ENCODE peak calls at places on chromosomes 1 and 21, in five cellular contexts. One of them, this sample, is unnamed.

GRCh38 chr1:201530741-201531521 is 8.0 kb upstream of the NAV1 start:
- DNase-seq in ovary: peak; percentile 83
- DNase-seq in sigmoid colon: peak; percentile 96
- DNase-seq in transverse colon: peak; percentile 78
- DNase-seq in A549: peak; percentile 89
- DNase-seq in this sample: peak; percentile 84

GRCh38 chr1:9894115-9894514 is 16.0 kb downstream of the CTNNBIP1 start:
- DNase-seq in ovary: no peak
- DNase-seq in sigmoid colon: no peak
- DNase-seq in transverse colon: no peak
- DNase-seq in A549: no peak
- DNase-seq in this sample: no peak

GRCh38 chr1:164774819-164775654 is 216.1 kb downstream of the PBX1 start:
- DNase-seq in ovary: no peak
- DNase-seq in sigmoid colon: no peak
- DNase-seq in transverse colon: peak; percentile 41
- DNase-seq in A549: no peak
- DNase-seq in this sample: no peak

GRCh38 chr1:87402192-87403046 is 73.7 kb downstream of the LMO4 start:
- DNase-seq in ovary: no peak
- DNase-seq in sigmoid colon: no peak
- DNase-seq in transverse colon: no peak
- DNase-seq in A549: no peak
- DNase-seq in this sample: peak; percentile 36

GRCh38 chr1:204065174-204065985 is 7.5 kb upstream of the SOX13 start:
- DNase-seq in ovary: peak; percentile 63
- DNase-seq in sigmoid colon: peak; percentile 76
- DNase-seq in transverse colon: peak; percentile 49
- DNase-seq in A549: no peak
- DNase-seq in this sample: no peak

GRCh38 chr1:186605762-186606350 is 74.4 kb downstream of the PTGS2 start:
- DNase-seq in ovary: no peak
- DNase-seq in sigmoid colon: peak; percentile 69
- DNase-seq in transverse colon: peak; percentile 30
- DNase-seq in A549: no peak
- DNase-seq in this sample: peak; percentile 7

GRCh38 chr1:38885092-38885491 is 3.7 kb upstream of the GJA9 start:
- DNase-seq in ovary: no peak
- DNase-seq in sigmoid colon: no peak
- DNase-seq in transverse colon: no peak
- DNase-seq in A549: no peak
- DNase-seq in this sample: no peak

GRCh38 chr1:15151871-15152270 is 1.7 kb upstream of the TMEM51 start:
- DNase-seq in ovary: no peak
- DNase-seq in sigmoid colon: no peak
- DNase-seq in transverse colon: no peak
- DNase-seq in A549: no peak
- DNase-seq in this sample: no peak

GRCh38 chr1:44594871-44595735 is 79.2 kb downstream of the TMEM53 start:
- DNase-seq in ovary: peak; percentile 65
- DNase-seq in sigmoid colon: peak; percentile 82
- DNase-seq in transverse colon: peak; percentile 85
- DNase-seq in A549: peak; percentile 90
- DNase-seq in this sample: peak; percentile 66

GRCh38 chr21:20276954-20277353 is 721.3 kb upstream of the NCAM2 start:
- DNase-seq in ovary: no peak
- DNase-seq in sigmoid colon: no peak
- DNase-seq in transverse colon: no peak
- DNase-seq in A549: no peak
- DNase-seq in this sample: no peak

GRCh38 chr21:29365636-29366305 is 67.0 kb downstream of the BACH1 start:
- DNase-seq in ovary: no peak
- DNase-seq in sigmoid colon: no peak
- DNase-seq in transverse colon: no peak
- DNase-seq in A549: no peak
- DNase-seq in this sample: no peak

GRCh38 chr21:27528697-27529096 is 561.8 kb upstream of the ADAMTS5 start:
- DNase-seq in ovary: no peak
- DNase-seq in sigmoid colon: no peak
- DNase-seq in transverse colon: no peak
- DNase-seq in A549: no peak
- DNase-seq in this sample: no peak

GRCh38 chr1:89259283-89259971 is 13.2 kb downstream of the GBP5 start:
- DNase-seq in ovary: no peak
- DNase-seq in sigmoid colon: no peak
- DNase-seq in transverse colon: peak; percentile 18
- DNase-seq in A549: no peak
- DNase-seq in this sample: no peak

GRCh38 chr21:40054403-40054802 is 187.2 kb downstream of the PCP4 start:
- DNase-seq in ovary: no peak
- DNase-seq in sigmoid colon: peak; percentile 94
- DNase-seq in transverse colon: peak; percentile 68
- DNase-seq in A549: no peak
- DNase-seq in this sample: no peak

GRCh38 chr1:245538671-245539070 is 383.9 kb downstream of the KIF26B start:
- DNase-seq in ovary: no peak
- DNase-seq in sigmoid colon: no peak
- DNase-seq in transverse colon: no peak
- DNase-seq in A549: no peak
- DNase-seq in this sample: no peak

GRCh38 chr1:34441661-34442060 is 265.0 kb downstream of the C1orf94 start:
- DNase-seq in ovary: no peak
- DNase-seq in sigmoid colon: no peak
- DNase-seq in transverse colon: no peak
- DNase-seq in A549: no peak
- DNase-seq in this sample: no peak

GRCh38 chr1:93723101-93723500 is 41.5 kb upstream of the BCAR3 start:
- DNase-seq in ovary: no peak
- DNase-seq in sigmoid colon: no peak
- DNase-seq in transverse colon: no peak
- DNase-seq in A549: no peak
- DNase-seq in this sample: no peak

DNA sequence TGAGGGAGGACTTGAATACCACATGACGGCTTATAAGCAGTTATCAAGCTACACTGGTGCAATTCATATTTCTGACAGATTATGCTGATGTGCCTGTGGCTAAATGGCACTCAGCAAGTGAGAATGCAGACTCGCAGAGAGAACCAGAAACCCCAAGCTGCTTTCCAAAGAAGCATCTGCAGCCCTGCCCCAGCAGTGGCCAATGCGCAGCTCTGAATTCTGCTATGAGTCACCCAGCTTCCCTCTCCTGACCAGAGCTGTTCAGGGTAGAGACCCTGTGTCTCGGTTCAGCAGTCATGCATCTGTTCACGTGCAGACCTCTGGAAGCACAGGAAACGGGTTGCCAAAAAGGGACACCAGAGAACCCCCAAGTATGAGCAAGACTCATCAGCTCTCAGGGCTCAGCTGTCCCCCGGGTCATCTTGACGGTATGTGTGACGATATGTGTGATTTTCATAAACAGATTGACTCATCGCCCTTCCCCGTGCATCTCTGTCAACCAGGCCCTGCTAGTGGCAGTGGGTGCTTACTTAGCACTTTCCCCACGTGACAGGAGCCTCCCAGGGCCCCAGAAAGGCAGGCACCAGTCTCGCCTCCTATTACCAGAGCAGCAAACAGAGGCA is 76.3 kb downstream of the ITPKB start:
- DNase-seq in ovary: peak; percentile 61
- DNase-seq in sigmoid colon: peak; percentile 95
- DNase-seq in transverse colon: peak; percentile 79
- DNase-seq in A549: peak; percentile 54
- DNase-seq in this sample: peak; percentile 71
- TF ChIP-seq EP300 in ovary: peak; percentile 82
- TF ChIP-seq EP300 in sigmoid colon: peak; percentile 97
- TF ChIP-seq EP300 in transverse colon: peak; percentile 81
- TF ChIP-seq EP300 in A549: no peak
- TF ChIP-seq EP300 in this sample: peak; percentile 83

DNA sequence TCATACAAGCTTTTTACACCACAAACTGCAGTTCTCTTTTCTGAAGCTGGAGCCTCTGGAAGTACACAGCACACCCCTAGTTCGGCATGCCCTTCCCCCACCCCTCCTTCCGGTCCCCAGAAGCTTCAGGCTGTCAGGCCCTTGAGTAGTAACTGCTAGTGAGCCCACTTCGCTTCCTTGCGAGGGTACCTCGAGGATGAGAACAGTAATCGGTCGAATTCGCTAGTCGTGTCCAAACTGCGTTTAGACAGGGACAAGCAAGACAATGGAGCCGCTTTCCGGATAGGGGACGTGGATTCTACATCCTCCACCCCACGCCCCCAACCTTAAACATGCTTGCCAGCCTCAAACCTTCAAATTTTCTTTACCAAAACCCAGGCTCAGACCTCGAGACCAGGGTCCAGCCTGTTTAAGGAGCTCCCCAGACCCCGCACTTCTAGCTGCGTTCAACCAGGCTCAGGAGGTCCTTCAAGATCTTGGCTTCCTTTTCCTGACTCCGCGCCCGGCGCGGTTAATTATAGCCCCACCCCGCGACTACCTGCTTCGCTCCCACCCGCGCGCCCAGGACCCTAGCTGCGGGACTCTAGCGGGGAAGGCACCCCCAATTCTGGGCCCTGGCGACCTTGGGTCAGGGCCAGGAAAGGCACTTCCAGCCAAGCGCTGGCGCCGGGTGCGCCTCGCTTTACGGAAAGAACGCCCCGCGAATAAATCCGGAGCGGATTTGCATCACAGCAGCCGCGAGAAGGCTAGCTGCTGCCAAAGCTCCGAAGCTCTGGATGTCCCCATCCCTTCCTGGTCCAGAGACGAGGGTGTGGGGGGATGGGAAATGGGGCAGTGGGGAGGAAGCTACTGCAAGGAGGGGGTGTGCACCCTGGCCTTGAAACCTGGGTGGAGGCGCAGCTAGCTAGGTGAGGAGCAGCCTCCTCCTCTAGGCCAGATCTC is 8.1 kb upstream of the TSPAN1 start:
- DNase-seq in ovary: peak; percentile 52
- DNase-seq in sigmoid colon: peak; percentile 72
- DNase-seq in transverse colon: no peak
- DNase-seq in A549: no peak
- DNase-seq in this sample: no peak
- H3K27ac ChIP-seq in ovary: no peak overlapping the region
- H3K27ac ChIP-seq in sigmoid colon: peak overlapping the region; percentile 74
- H3K27ac ChIP-seq in transverse colon: peak overlapping the region; percentile 50
- H3K27ac ChIP-seq in A549: no peak overlapping the region
- H3K27ac ChIP-seq in this sample: peak overlapping the region; percentile 65

GRCh38 chr1:3774503-3775247 is 2.1 kb downstream of the SMIM1 start:
- DNase-seq in ovary: peak; percentile 56
- DNase-seq in sigmoid colon: no peak
- DNase-seq in transverse colon: no peak
- DNase-seq in A549: no peak
- DNase-seq in this sample: no peak
- TF ChIP-seq EP300 in ovary: no peak
- TF ChIP-seq EP300 in sigmoid colon: no peak
- TF ChIP-seq EP300 in transverse colon: no peak
- TF ChIP-seq EP300 in A549: no peak
- TF ChIP-seq EP300 in this sample: no peak

GRCh38 chr1:5888606-5889211 is 103.5 kb downstream of the NPHP4 start:
- DNase-seq in ovary: no peak
- DNase-seq in sigmoid colon: no peak
- DNase-seq in transverse colon: no peak
- DNase-seq in A549: no peak
- DNase-seq in this sample: no peak

GRCh38 chr1:5886140-5886483 is 106.1 kb downstream of the NPHP4 start:
- DNase-seq in ovary: no peak
- DNase-seq in sigmoid colon: no peak
- DNase-seq in transverse colon: no peak
- DNase-seq in A549: no peak
- DNase-seq in this sample: no peak

GRCh38 chr1:5885471-5886139 is 106.6 kb downstream of the NPHP4 start:
- DNase-seq in ovary: no peak
- DNase-seq in sigmoid colon: no peak
- DNase-seq in transverse colon: no peak
- DNase-seq in A549: no peak
- DNase-seq in this sample: no peak

GRCh38 chr1:5887436-5888290 is 104.6 kb downstream of the NPHP4 start:
- DNase-seq in ovary: no peak
- DNase-seq in sigmoid colon: no peak
- DNase-seq in transverse colon: no peak
- DNase-seq in A549: no peak
- DNase-seq in this sample: no peak

DNA sequence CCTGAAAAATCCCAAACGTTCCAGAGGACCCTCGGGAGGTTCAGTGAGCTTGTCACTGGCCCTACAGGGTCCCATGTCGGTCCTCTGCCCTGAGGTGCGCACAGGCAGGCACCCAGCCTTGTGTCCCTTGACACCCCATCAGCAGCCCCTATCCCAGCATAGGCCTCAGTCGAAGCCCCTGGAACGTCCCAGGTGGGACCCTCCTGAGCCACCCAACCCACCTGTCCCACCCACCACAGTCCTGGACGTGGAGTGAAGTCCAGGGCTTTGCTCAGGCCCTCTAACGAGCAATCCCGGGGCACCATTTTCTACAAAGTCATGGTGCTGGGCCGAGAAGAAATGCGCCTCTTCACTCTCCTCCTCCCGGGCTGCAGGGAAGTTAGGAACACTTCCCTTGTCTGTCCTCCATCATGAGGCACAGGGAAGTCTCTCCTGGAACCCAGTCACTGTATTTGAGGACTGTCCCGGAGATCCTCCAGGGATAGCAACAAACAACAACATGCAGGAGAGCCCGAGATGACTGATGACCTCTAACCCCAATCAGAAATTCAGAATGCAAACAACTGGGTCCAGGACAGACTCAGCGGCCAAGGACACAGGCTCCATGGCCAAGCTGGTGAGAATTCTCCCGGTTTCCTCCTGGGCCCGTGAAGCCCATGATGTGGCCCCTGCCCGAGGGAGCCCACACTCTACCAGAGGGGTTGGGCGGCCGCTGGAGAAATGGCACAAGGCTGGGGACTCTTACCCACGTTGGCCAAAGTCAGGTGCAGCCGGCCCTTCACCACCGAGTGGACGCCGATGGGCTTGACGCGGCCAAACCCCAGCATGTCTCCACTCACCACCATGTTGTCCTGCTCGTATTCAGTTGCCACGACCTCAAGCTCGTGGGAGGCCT is 105.4 kb downstream of the NPHP4 start:
- DNase-seq in ovary: no peak
- DNase-seq in sigmoid colon: no peak
- DNase-seq in transverse colon: no peak
- DNase-seq in A549: no peak
- DNase-seq in this sample: no peak
- H3K27ac ChIP-seq in ovary: no peak overlapping the region
- H3K27ac ChIP-seq in sigmoid colon: no peak overlapping the region
- H3K27ac ChIP-seq in transverse colon: no peak overlapping the region
- H3K27ac ChIP-seq in A549: no peak overlapping the region
- H3K27ac ChIP-seq in this sample: no peak overlapping the region